ENCODE peak calls at places on chromosome 9, in ten cellular contexts. W, P, K, H, D, Z, Q, E, X and J are unnamed samples.

GRCh38 chr9:76022317-76022716 is 131.8 kb downstream of the PCSK5 start:
- DNase-seq in D (no peak), W (no peak), X (no peak), H (no peak), K (no peak), Q (no peak), E (no peak), P (no peak), Z (no peak), J (no peak)

GRCh38 chr9:106983346-106983745 is 120.4 kb downstream of the ZNF462 start:
- DNase-seq in H (no peak), E (no peak), W (no peak), P (no peak), K (no peak), Q (no peak), X (no peak), D (no peak), Z (no peak), J (no peak)

GRCh38 chr9:10274983-10275382 is 337.8 kb downstream of the PTPRD start:
- DNase-seq in X (no peak), D (no peak), P (no peak), K (no peak), Z (no peak), H (no peak), W (no peak), E (no peak), Q (no peak), J (no peak)

GRCh38 chr9:13816837-13817236 is 497.1 kb downstream of the NFIB start:
- DNase-seq in W (no peak), D (no peak), H (no peak), X (no peak), E (no peak), P (no peak), Q (no peak), Z (no peak), K (no peak), J (peak; percentile 40)

GRCh38 chr9:100669968-100670367 is 92.1 kb downstream of the CAVIN4 start:
- DNase-seq in P (no peak), X (no peak), Z (no peak), Q (no peak), E (no peak), W (no peak), D (no peak), H (no peak), K (no peak), J (no peak)

GRCh38 chr9:137502008-137502913 is 43.1 kb upstream of the NSMF start:
- DNase-seq in P (no peak), Z (no peak), K (peak; percentile 55), D (no peak), E (no peak), W (no peak), H (no peak), Q (peak; percentile 40), X (no peak), J (peak; percentile 71)

GRCh38 chr9:81549500-81550206 is 139.7 kb downstream of the TLE1 start:
- DNase-seq in E (no peak), D (no peak), X (no peak), K (no peak), W (no peak), P (no peak), Z (no peak), H (no peak), Q (no peak), J (peak; percentile 91)

GRCh38 chr9:105154723-105155191 is 89.7 kb upstream of the SLC44A1 start:
- DNase-seq in P (no peak), K (no peak), E (peak; percentile 87), D (no peak), H (no peak), X (no peak), Q (no peak), W (no peak), Z (peak; percentile 37), J (peak; percentile 64)

GRCh38 chr9:94150279-94150828 is 66.1 kb downstream of the PTPDC1 start:
- DNase-seq in K (no peak), X (no peak), H (no peak), Z (no peak), P (no peak), D (no peak), W (no peak), E (no peak), Q (no peak), J (no peak)

GRCh38 chr9:105299190-105299854 is 54.9 kb downstream of the SLC44A1 start:
- DNase-seq in X (peak; percentile 61), D (peak; percentile 41), K (peak; percentile 99), Z (peak; percentile 87), W (no peak), P (no peak), H (no peak), Q (no peak), E (peak; percentile 98), J (peak; percentile 80)

GRCh38 chr9:69027355-69028097 is 8.0 kb upstream of the FXN start:
- DNase-seq in D (no peak), Z (peak; percentile 36), Q (peak; percentile 43), E (peak; percentile 60), W (peak; percentile 24), K (peak; percentile 80), H (no peak), X (no peak), P (peak; percentile 23), J (peak; percentile 57)

GRCh38 chr9:126915281-126915816 is 767 bp downstream of the RALGPS1 start:
- DNase-seq in H (peak; percentile 22), W (no peak), D (peak; percentile 95), P (peak; percentile 4), X (no peak), E (no peak), K (no peak), Z (no peak), Q (no peak), J (peak; percentile 61)

GRCh38 chr9:124270504-124271335 is 13.0 kb downstream of the NEK6 start:
- DNase-seq in H (no peak), K (no peak), D (peak; percentile 80), E (no peak), Q (no peak), W (no peak), P (no peak), X (no peak), Z (no peak), J (no peak)

GRCh38 chr9:125632321-125633115 is 74.5 kb downstream of the MAPKAP1 start:
- DNase-seq in X (no peak), E (peak; percentile 82), W (no peak), H (no peak), K (no peak), D (no peak), Z (peak; percentile 62), P (no peak), Q (no peak), J (peak; percentile 63)

GRCh38 chr9:134980516-134980915 is 62.8 kb upstream of the FCN1 start:
- DNase-seq in P (no peak), K (no peak), E (no peak), H (no peak), Z (no peak), X (no peak), W (no peak), Q (no peak), D (no peak), J (no peak)

GRCh38 chr9:121992571-121993212 is 100.4 kb downstream of the TTLL11 start:
- DNase-seq in P (peak; percentile 21), X (no peak), E (peak; percentile 88), W (no peak), H (peak; percentile 49), Z (peak; percentile 66), K (peak; percentile 87), D (peak; percentile 67), Q (peak; percentile 35), J (peak; percentile 78)

GRCh38 chr9:117715411-117715989 is 11.3 kb downstream of the TLR4 start:
- DNase-seq in E (no peak), H (no peak), P (no peak), X (no peak), Z (no peak), W (no peak), D (no peak), Q (no peak), K (no peak), J (no peak)

GRCh38 chr9:120477534-120478001 is 102.4 kb downstream of the CDK5RAP2 start:
- DNase-seq in H (peak; percentile 53), P (no peak), Q (peak; percentile 78), W (no peak), X (peak; percentile 53), K (peak; percentile 74), Z (peak; percentile 68), D (peak; percentile 57), E (peak; percentile 62), J (peak; percentile 63)

GRCh38 chr9:105316703-105317102 is 72.3 kb downstream of the SLC44A1 start:
- DNase-seq in P (no peak), X (no peak), D (no peak), W (no peak), Q (no peak), K (no peak), E (no peak), Z (no peak), H (no peak), J (no peak)